ENCODE peak calls at places on chromosomes 3 and 15, in four cellular contexts. One of them, this sample, is unnamed.
A peak's percentile ranks its signal among the peaks of the same experiment; 100 is the strongest.

GRCh38 chr3:150097588-150097890 is 126.8 kb upstream of the PFN2 start:
- DNase-seq in heart left ventricle: no peak
- DNase-seq in CD4-positive, CD25-positive, alpha-beta regulatory T cell: no peak
- DNase-seq in mucosa of descending colon: no peak
- DNase-seq in this sample: no peak

GRCh38 chr3:183148056-183148455 is 14.5 kb downstream of the LAMP3 start:
- DNase-seq in heart left ventricle: no peak
- DNase-seq in mucosa of descending colon: no peak
- DNase-seq in CD4-positive, CD25-positive, alpha-beta regulatory T cell: no peak
- DNase-seq in this sample: no peak

GRCh38 chr3:21464745-21465144 is 286.3 kb downstream of the ZNF385D start:
- DNase-seq in heart left ventricle: no peak
- DNase-seq in mucosa of descending colon: no peak
- DNase-seq in CD4-positive, CD25-positive, alpha-beta regulatory T cell: no peak
- DNase-seq in this sample: no peak

GRCh38 chr3:171688593-171688992 is 121.7 kb downstream of the PLD1 start:
- DNase-seq in mucosa of descending colon: no peak
- DNase-seq in CD4-positive, CD25-positive, alpha-beta regulatory T cell: no peak
- DNase-seq in heart left ventricle: no peak
- DNase-seq in this sample: no peak

GRCh38 chr3:113339616-113340244 is 101.6 kb downstream of the CFAP44 start:
- DNase-seq in heart left ventricle: no peak
- DNase-seq in CD4-positive, CD25-positive, alpha-beta regulatory T cell: no peak
- DNase-seq in mucosa of descending colon: no peak
- DNase-seq in this sample: no peak

GRCh38 chr3:53144446-53144845 is 14.2 kb upstream of the RFT1 start:
- DNase-seq in heart left ventricle: no peak
- DNase-seq in CD4-positive, CD25-positive, alpha-beta regulatory T cell: no peak
- DNase-seq in mucosa of descending colon: no peak
- DNase-seq in this sample: no peak

GRCh38 chr3:31408720-31409119 is 124.0 kb upstream of the STT3B start:
- DNase-seq in heart left ventricle: no peak
- DNase-seq in mucosa of descending colon: no peak
- DNase-seq in CD4-positive, CD25-positive, alpha-beta regulatory T cell: no peak
- DNase-seq in this sample: no peak

GRCh38 chr3:118932822-118933558 is 101.7 kb downstream of the IGSF11 start:
- DNase-seq in mucosa of descending colon: no peak
- DNase-seq in CD4-positive, CD25-positive, alpha-beta regulatory T cell: no peak
- DNase-seq in heart left ventricle: no peak
- DNase-seq in this sample: no peak

GRCh38 chr15:36371509-36371908 is 207.9 kb upstream of the CDIN1 start:
- DNase-seq in CD4-positive, CD25-positive, alpha-beta regulatory T cell: no peak
- DNase-seq in mucosa of descending colon: no peak
- DNase-seq in heart left ventricle: no peak
- DNase-seq in this sample: no peak

GRCh38 chr15:73962409-73962808 is 29.7 kb downstream of the STOML1 start:
- DNase-seq in CD4-positive, CD25-positive, alpha-beta regulatory T cell: no peak
- DNase-seq in heart left ventricle: no peak
- DNase-seq in mucosa of descending colon: no peak
- DNase-seq in this sample: no peak
- H3K4me1 ChIP-seq in CD4-positive, CD25-positive, alpha-beta regulatory T cell: peaks cover 45% of the 10 kb centered on the region
- H3K4me1 ChIP-seq in heart left ventricle: peaks cover 8% of the 10 kb centered on the region
- H3K4me1 ChIP-seq in mucosa of descending colon: peaks cover 4% of the 10 kb centered on the region
- H3K4me1 ChIP-seq in this sample: no peaks in the 10 kb centered on the region

GRCh38 chr3:71402872-71403271 is 180.7 kb downstream of the FOXP1 start:
- DNase-seq in CD4-positive, CD25-positive, alpha-beta regulatory T cell: no peak
- DNase-seq in heart left ventricle: no peak
- DNase-seq in mucosa of descending colon: no peak
- DNase-seq in this sample: no peak

GRCh38 chr3:71399478-71399877 is 184.1 kb downstream of the FOXP1 start:
- DNase-seq in mucosa of descending colon: no peak
- DNase-seq in CD4-positive, CD25-positive, alpha-beta regulatory T cell: no peak
- DNase-seq in heart left ventricle: no peak
- DNase-seq in this sample: no peak

GRCh38 chr3:71402280-71402679 is 181.2 kb downstream of the FOXP1 start:
- DNase-seq in mucosa of descending colon: no peak
- DNase-seq in heart left ventricle: no peak
- DNase-seq in CD4-positive, CD25-positive, alpha-beta regulatory T cell: no peak
- DNase-seq in this sample: no peak

GRCh38 chr3:71400986-71401451 is 182.5 kb downstream of the FOXP1 start:
- DNase-seq in heart left ventricle: no peak
- DNase-seq in mucosa of descending colon: no peak
- DNase-seq in CD4-positive, CD25-positive, alpha-beta regulatory T cell: no peak
- DNase-seq in this sample: no peak

DNA sequence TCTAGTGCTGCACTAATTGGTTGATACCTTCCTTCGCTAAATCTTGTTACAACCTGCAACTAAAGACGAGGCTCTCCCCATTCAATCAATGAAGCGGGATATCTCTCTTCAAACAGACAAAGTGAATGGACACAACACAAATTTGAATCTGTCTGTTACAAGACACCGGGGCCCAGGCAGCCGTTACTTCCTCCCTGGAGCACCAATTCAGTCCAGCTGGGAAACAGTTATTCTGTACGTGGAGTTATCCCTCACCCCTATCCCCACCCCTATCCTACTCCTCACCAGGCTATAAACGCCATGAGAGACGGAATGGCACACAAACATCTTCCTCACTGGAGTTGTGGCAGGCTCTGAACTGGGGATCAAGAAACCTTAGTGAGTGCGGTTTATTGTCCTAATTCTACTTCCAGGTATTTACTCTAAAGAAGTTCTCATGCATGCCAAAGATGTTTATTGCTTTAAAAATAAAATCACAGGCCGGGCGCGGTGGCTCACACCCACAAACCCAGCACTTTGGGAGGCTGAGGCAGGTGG is 181.8 kb downstream of the FOXP1 start:
- DNase-seq in mucosa of descending colon: peak; percentile 42
- DNase-seq in CD4-positive, CD25-positive, alpha-beta regulatory T cell: no peak
- DNase-seq in heart left ventricle: no peak
- DNase-seq in this sample: no peak
- H3K4me1 ChIP-seq in mucosa of descending colon: peaks cover 14% of the 10 kb centered on the region
- H3K4me1 ChIP-seq in CD4-positive, CD25-positive, alpha-beta regulatory T cell: peaks cover 57% of the 10 kb centered on the region
- H3K4me1 ChIP-seq in heart left ventricle: peaks cover 5% of the 10 kb centered on the region
- H3K4me1 ChIP-seq in this sample: peaks cover 21% of the 10 kb centered on the region

DNA sequence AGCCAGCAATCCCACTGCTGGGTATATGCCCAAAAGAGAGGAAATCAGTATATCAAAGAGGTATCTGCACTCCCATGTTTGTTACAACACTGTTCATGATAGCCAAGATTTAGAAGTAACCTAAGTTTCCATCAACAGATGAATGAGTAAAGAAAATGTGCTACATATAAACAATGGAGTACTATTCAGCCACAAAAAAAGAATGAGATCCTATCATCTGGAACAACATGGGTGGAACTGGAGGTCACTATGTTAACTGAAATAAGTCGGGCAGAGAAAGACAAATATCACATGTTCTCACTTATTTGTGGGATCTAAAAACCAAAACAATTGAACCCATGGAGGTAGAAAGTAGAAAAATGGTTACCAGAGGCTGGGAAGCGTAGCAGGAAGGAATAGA is 108.2 kb downstream of the TBC1D5 start:
- DNase-seq in CD4-positive, CD25-positive, alpha-beta regulatory T cell: no peak
- DNase-seq in mucosa of descending colon: no peak
- DNase-seq in heart left ventricle: no peak
- DNase-seq in this sample: no peak
- H3K4me1 ChIP-seq in CD4-positive, CD25-positive, alpha-beta regulatory T cell: no peaks in the 10 kb centered on the region
- H3K4me1 ChIP-seq in mucosa of descending colon: no peaks in the 10 kb centered on the region
- H3K4me1 ChIP-seq in heart left ventricle: peaks cover 14% of the 10 kb centered on the region
- H3K4me1 ChIP-seq in this sample: peaks cover 29% of the 10 kb centered on the region

DNA sequence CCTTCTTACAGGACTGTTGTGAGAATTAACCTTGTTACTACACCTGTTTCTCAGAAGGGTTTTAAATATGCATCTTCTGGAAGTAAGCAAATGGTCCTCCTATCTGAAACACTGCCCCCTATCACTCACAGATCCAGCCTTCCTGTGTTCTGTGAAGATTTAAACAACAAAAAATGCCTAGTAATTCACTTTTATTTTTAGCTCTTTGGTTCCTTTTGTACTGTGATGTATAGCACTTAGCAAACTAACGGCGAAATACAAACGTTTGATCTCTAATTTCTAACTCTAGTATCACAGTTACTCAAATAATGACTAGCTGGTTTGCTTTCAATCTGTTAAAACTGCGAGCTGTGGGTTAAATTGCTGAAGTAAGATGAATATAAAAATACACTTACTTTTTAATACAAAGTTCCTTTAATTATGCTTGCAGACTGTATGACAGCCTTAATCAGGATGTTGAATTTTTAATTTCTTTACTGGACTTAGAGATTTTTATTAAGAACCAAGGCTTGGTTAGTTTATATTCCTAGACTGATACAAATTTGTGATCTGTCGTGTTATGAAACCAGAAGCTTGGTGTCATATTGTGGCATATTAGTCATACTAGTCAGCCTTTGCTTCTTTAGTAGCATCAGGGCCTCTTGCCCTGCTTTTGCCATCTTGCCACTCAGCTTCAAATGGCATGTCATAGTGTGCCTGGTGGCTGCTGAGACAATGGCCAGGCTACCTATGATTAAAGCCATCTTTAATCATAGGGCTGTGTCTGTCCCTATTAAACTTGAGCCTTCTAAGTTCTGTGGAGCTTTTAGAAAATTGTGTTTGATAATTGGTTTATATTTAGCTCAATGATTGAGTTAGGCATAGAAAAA is 9.2 kb downstream of the EIF3J start:
- DNase-seq in mucosa of descending colon: no peak
- DNase-seq in heart left ventricle: no peak
- DNase-seq in CD4-positive, CD25-positive, alpha-beta regulatory T cell: peak; percentile 17
- DNase-seq in this sample: no peak
- H3K4me1 ChIP-seq in mucosa of descending colon: peaks cover 13% of the 10 kb centered on the region
- H3K4me1 ChIP-seq in heart left ventricle: peaks cover 43% of the 10 kb centered on the region
- H3K4me1 ChIP-seq in CD4-positive, CD25-positive, alpha-beta regulatory T cell: peaks cover 57% of the 10 kb centered on the region
- H3K4me1 ChIP-seq in this sample: peaks cover 6% of the 10 kb centered on the region

GRCh38 chr3:187939891-187940290 is 194.6 kb upstream of the BCL6 start:
- DNase-seq in CD4-positive, CD25-positive, alpha-beta regulatory T cell: no peak
- DNase-seq in mucosa of descending colon: no peak
- DNase-seq in heart left ventricle: no peak
- DNase-seq in this sample: no peak
- H3K4me1 ChIP-seq in CD4-positive, CD25-positive, alpha-beta regulatory T cell: peaks cover 23% of the 10 kb centered on the region
- H3K4me1 ChIP-seq in mucosa of descending colon: no peaks in the 10 kb centered on the region
- H3K4me1 ChIP-seq in heart left ventricle: no peaks in the 10 kb centered on the region
- H3K4me1 ChIP-seq in this sample: no peaks in the 10 kb centered on the region

GRCh38 chr3:197591816-197592215 is 36.0 kb upstream of the BDH1 start:
- DNase-seq in CD4-positive, CD25-positive, alpha-beta regulatory T cell: no peak
- DNase-seq in mucosa of descending colon: no peak
- DNase-seq in heart left ventricle: no peak
- DNase-seq in this sample: no peak

GRCh38 chr3:197590313-197590962 is 34.7 kb upstream of the BDH1 start:
- DNase-seq in heart left ventricle: no peak
- DNase-seq in mucosa of descending colon: peak; percentile 86
- DNase-seq in CD4-positive, CD25-positive, alpha-beta regulatory T cell: no peak
- DNase-seq in this sample: no peak

GRCh38 chr3:197593046-197593380 is 37.2 kb upstream of the BDH1 start:
- DNase-seq in CD4-positive, CD25-positive, alpha-beta regulatory T cell: no peak
- DNase-seq in mucosa of descending colon: no peak
- DNase-seq in heart left ventricle: no peak
- DNase-seq in this sample: no peak

GRCh38 chr3:197589545-197589944 is 33.8 kb upstream of the BDH1 start:
- DNase-seq in mucosa of descending colon: no peak
- DNase-seq in heart left ventricle: no peak
- DNase-seq in CD4-positive, CD25-positive, alpha-beta regulatory T cell: no peak
- DNase-seq in this sample: no peak

DNA sequence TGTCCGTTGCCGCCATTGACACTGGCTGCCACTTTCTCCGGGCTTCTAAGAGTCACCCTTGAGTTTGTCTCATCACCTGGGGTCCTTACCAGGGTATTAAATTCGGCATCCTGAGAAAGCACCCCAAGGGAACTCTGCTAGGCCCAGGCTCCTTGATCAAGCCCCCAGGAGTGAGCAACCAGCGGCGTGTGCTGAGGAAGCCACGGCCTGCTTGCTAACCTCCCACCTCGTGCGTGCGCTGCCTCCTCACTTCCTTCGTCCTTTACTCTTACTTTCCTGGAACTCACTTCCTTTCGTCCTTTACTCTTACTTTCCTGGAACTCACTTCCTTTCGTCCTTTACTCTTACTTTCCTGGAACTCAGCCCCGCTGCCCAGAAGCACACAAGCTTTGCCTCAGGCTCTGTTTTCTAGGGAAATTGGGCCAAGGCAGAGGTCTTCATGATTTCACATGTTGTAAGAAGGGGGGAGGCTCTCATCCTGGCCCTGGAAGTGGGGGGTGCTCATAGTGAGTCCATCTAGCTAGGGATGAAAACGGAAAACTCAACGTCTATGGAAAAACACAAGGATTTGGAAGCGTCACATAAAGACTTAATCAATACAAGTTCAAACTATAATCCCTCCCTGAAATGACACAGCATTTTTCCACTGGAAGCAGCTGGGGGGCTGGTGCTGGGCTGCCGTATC is 36.7 kb upstream of the BDH1 start:
- DNase-seq in heart left ventricle: no peak
- DNase-seq in CD4-positive, CD25-positive, alpha-beta regulatory T cell: no peak
- DNase-seq in mucosa of descending colon: no peak
- DNase-seq in this sample: no peak
- H3K4me1 ChIP-seq in heart left ventricle: no peaks in the 10 kb centered on the region
- H3K4me1 ChIP-seq in CD4-positive, CD25-positive, alpha-beta regulatory T cell: no peaks in the 10 kb centered on the region
- H3K4me1 ChIP-seq in mucosa of descending colon: peaks cover 24% of the 10 kb centered on the region
- H3K4me1 ChIP-seq in this sample: no peaks in the 10 kb centered on the region

DNA sequence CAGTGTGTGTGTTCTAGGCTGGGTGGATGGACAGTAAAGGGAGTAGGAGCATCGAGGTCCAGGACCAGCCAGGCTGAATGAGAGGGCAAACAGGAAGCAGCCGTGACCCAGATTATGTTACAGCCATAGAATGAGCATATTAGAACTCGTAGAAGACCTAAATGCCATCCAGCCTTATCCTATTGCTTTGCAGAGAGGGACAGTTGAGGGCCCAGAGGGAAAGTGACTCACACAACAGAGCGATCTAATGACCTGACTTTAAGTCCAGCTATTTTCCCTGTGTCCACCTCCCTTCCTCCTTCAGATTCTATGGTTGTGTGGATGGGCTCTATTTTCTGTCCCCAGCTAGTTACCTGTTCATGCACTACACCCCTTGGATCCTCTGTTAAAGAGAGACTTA is 634.1 kb upstream of the TBL1XR1 start:
- DNase-seq in mucosa of descending colon: no peak
- DNase-seq in heart left ventricle: no peak
- DNase-seq in CD4-positive, CD25-positive, alpha-beta regulatory T cell: no peak
- DNase-seq in this sample: no peak
- H3K4me1 ChIP-seq in mucosa of descending colon: no peaks in the 10 kb centered on the region
- H3K4me1 ChIP-seq in heart left ventricle: peaks cover 18% of the 10 kb centered on the region
- H3K4me1 ChIP-seq in CD4-positive, CD25-positive, alpha-beta regulatory T cell: no peaks in the 10 kb centered on the region
- H3K4me1 ChIP-seq in this sample: peaks cover 7% of the 10 kb centered on the region

DNA sequence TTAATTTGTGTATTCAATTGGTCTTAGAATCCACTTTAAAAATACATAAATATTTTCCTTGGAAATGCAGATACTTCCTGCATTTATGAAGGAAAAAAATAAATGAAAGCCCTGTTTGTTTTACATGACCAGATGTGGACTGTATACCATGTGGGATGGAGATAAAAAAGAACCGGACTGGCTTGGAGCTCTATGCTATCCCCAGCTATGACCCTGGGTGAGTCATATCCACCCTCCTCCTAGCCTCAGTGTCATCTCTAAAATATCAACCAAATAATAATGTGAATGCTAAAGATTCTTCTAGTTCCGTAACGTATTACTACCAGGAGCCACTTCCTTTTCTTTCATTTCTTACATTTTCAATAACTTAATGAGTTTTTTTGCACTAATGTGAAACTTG is 44.5 kb upstream of the PDZRN3 start:
- DNase-seq in CD4-positive, CD25-positive, alpha-beta regulatory T cell: no peak
- DNase-seq in heart left ventricle: no peak
- DNase-seq in mucosa of descending colon: no peak
- DNase-seq in this sample: no peak
- H3K4me1 ChIP-seq in CD4-positive, CD25-positive, alpha-beta regulatory T cell: no peaks in the 10 kb centered on the region
- H3K4me1 ChIP-seq in heart left ventricle: no peaks in the 10 kb centered on the region
- H3K4me1 ChIP-seq in mucosa of descending colon: no peaks in the 10 kb centered on the region
- H3K4me1 ChIP-seq in this sample: peaks cover 6% of the 10 kb centered on the region

This sample was measured in thoracic aorta.